ENCODE peak calls at places on chromosomes 16 and 17, in four cellular contexts. One of them, this sample, is unnamed.

GRCh38 chr17:2954898-2955445 is 108.4 kb downstream of the OR1D5 start:
- DNase-seq in skeletal muscle cell: peak; percentile 94
- DNase-seq in body of pancreas: no peak
- DNase-seq in C1 segment of cervical spinal cord: no peak
- DNase-seq in this sample: no peak

GRCh38 chr17:27623578-27623977 is 7.4 kb upstream of the LGALS9 start:
- DNase-seq in C1 segment of cervical spinal cord: no peak
- DNase-seq in skeletal muscle cell: no peak
- DNase-seq in body of pancreas: no peak
- DNase-seq in this sample: no peak

GRCh38 chr16:27222499-27223225 is 19.3 kb downstream of the KDM8 start:
- DNase-seq in body of pancreas: peak; percentile 53
- DNase-seq in skeletal muscle cell: peak; percentile 19
- DNase-seq in C1 segment of cervical spinal cord: no peak
- DNase-seq in this sample: peak; percentile 46

GRCh38 chr17:49756805-49757496 is 7.0 kb downstream of the FAM117A start:
- DNase-seq in body of pancreas: no peak
- DNase-seq in C1 segment of cervical spinal cord: no peak
- DNase-seq in skeletal muscle cell: no peak
- DNase-seq in this sample: no peak

GRCh38 chr16:88421871-88422433 is 31.1 kb upstream of the ZFPM1 start:
- DNase-seq in C1 segment of cervical spinal cord: no peak
- DNase-seq in body of pancreas: no peak
- DNase-seq in skeletal muscle cell: no peak
- DNase-seq in this sample: no peak

GRCh38 chr16:1787322-1788094 is 4.7 kb downstream of the NUBP2 start:
- DNase-seq in body of pancreas: peak; percentile 10
- DNase-seq in skeletal muscle cell: no peak
- DNase-seq in C1 segment of cervical spinal cord: no peak
- DNase-seq in this sample: no peak

GRCh38 chr17:8537734-8538133 is 92.8 kb downstream of the MYH10 start:
- DNase-seq in C1 segment of cervical spinal cord: no peak
- DNase-seq in skeletal muscle cell: no peak
- DNase-seq in body of pancreas: no peak
- DNase-seq in this sample: no peak

GRCh38 chr16:27646811-27647210 is 96.9 kb downstream of the KATNIP start:
- DNase-seq in body of pancreas: no peak
- DNase-seq in skeletal muscle cell: peak; percentile 26
- DNase-seq in C1 segment of cervical spinal cord: no peak
- DNase-seq in this sample: no peak

GRCh38 chr17:416293-417206 is 63.9 kb upstream of the RPH3AL start:
- DNase-seq in body of pancreas: no peak
- DNase-seq in C1 segment of cervical spinal cord: no peak
- DNase-seq in skeletal muscle cell: no peak
- DNase-seq in this sample: no peak

GRCh38 chr17:17922198-17922901 is 49.9 kb downstream of the TOM1L2 start:
- DNase-seq in C1 segment of cervical spinal cord: no peak
- DNase-seq in body of pancreas: no peak
- DNase-seq in skeletal muscle cell: no peak
- DNase-seq in this sample: no peak

GRCh38 chr17:2043785-2044184 is 2.0 kb downstream of the OVCA2 start:
- DNase-seq in skeletal muscle cell: no peak
- DNase-seq in C1 segment of cervical spinal cord: no peak
- DNase-seq in body of pancreas: no peak
- DNase-seq in this sample: no peak

GRCh38 chr16:21603920-21604319 is 4.5 kb downstream of the METTL9 start:
- DNase-seq in body of pancreas: no peak
- DNase-seq in C1 segment of cervical spinal cord: no peak
- DNase-seq in skeletal muscle cell: no peak
- DNase-seq in this sample: no peak